ENCODE peak calls at places on chromosomes 2 and 18, in nine cellular contexts. E, R, D, I, Q, T, S, B and N are unnamed samples.

GRCh38 chr2:25757906-25758305 is 84.5 kb upstream of the DTNB start:
- DNase-seq in E (no peak), R (no peak), D (no peak), I (no peak), Q (no peak), T (no peak), S (no peak), B (no peak), N (no peak)

GRCh38 chr2:72159611-72160010 is 11.9 kb upstream of the CYP26B1 start:
- DNase-seq in E (no peak), R (no peak), D (no peak), I (no peak), Q (no peak), T (no peak), S (peak), B (no peak), N (no peak)

GRCh38 chr2:138087761-138088602 is 123.7 kb downstream of the HNMT start:
- DNase-seq in E (no peak), R (no peak), D (no peak), I (no peak), Q (no peak), T (no peak), S (no peak), B (no peak), N (no peak)

GRCh38 chr2:44170337-44170736 is 1.7 kb downstream of the PPM1B start:
- DNase-seq in E (no peak), R (no peak), D (no peak), I (no peak), Q (no peak), T (no peak), S (no peak), B (no peak), N (no peak)

GRCh38 chr2:35787302-35788031 is 568.1 kb upstream of the CRIM1 start:
- DNase-seq in E (no peak), R (no peak), D (no peak), I (peak), Q (no peak), T (no peak), S (no peak), B (no peak), N (no peak)

GRCh38 chr2:237058423-237058822 is 27.3 kb upstream of the COPS8 start:
- DNase-seq in E (no peak), R (no peak), D (no peak), I (no peak), Q (no peak), T (no peak), S (no peak), B (no peak), N (no peak)

GRCh38 chr2:207487650-207488315 is 42.0 kb upstream of the CREB1 start:
- DNase-seq in E (peak), R (no peak), D (peak), I (peak), Q (no peak), T (no peak), S (peak), B (no peak), N (no peak)

GRCh38 chr2:235989591-235989990 is 178.6 kb downstream of the GBX2 start:
- DNase-seq in E (no peak), R (no peak), D (no peak), I (no peak), Q (no peak), T (no peak), S (peak), B (no peak), N (no peak)

GRCh38 chr18:2894841-2895370 is 48.1 kb downstream of the EMILIN2 start:
- DNase-seq in E (no peak), R (no peak), D (no peak), I (no peak), Q (no peak), T (no peak), S (peak), B (peak), N (no peak)

GRCh38 chr2:20443276-20443920 is 3.5 kb upstream of the RHOB start:
- DNase-seq in E (no peak), R (peak), D (no peak), I (peak), Q (peak), T (no peak), S (peak), B (no peak), N (peak)

GRCh38 chr2:215271466-215271865 is 40.4 kb upstream of the ATIC start:
- DNase-seq in E (no peak), R (no peak), D (no peak), I (no peak), Q (no peak), T (no peak), S (no peak), B (no peak), N (no peak)

GRCh38 chr18:49886891-49887764 is 73.8 kb upstream of the ACAA2 start:
- DNase-seq in E (peak), R (no peak), D (no peak), I (no peak), Q (no peak), T (no peak), S (no peak), B (no peak), N (no peak)

GRCh38 chr18:28108254-28108653 is 68.7 kb downstream of the CDH2 start:
- DNase-seq in E (no peak), R (no peak), D (no peak), I (no peak), Q (no peak), T (no peak), S (no peak), B (no peak), N (no peak)

GRCh38 chr2:101999122-101999789 is 7.5 kb downstream of the IL1R2 start:
- DNase-seq in E (no peak), R (peak), D (no peak), I (peak), Q (peak), T (no peak), S (no peak), B (no peak), N (no peak)

GRCh38 chr2:42049411-42050349 is 1.9 kb downstream of the PKDCC start:
- DNase-seq in E (no peak), R (no peak), D (no peak), I (no peak), Q (no peak), T (no peak), S (no peak), B (no peak), N (no peak)

GRCh38 chr2:204234879-204235278 is 298.3 kb downstream of the ICOS start:
- DNase-seq in E (no peak), R (no peak), D (peak), I (peak), Q (no peak), T (no peak), S (no peak), B (no peak), N (no peak)

GRCh38 chr2:68253211-68254068 is 1.1 kb upstream of the PPP3R1 start:
- DNase-seq in E (no peak), R (peak), D (no peak), I (peak), Q (no peak), T (no peak), S (no peak), B (no peak), N (no peak)

GRCh38 chr2:12341919-12342318 is 374.8 kb upstream of the TRIB2 start:
- DNase-seq in E (no peak), R (peak), D (no peak), I (no peak), Q (no peak), T (no peak), S (no peak), B (no peak), N (no peak)

GRCh38 chr2:169066817-169067356 is 2.5 kb upstream of the DHRS9 start:
- DNase-seq in E (no peak), R (no peak), D (no peak), I (no peak), Q (no peak), T (no peak), S (no peak), B (no peak), N (no peak)

GRCh38 chr2:224894356-224894755 is 147.9 kb downstream of the DOCK10 start:
- DNase-seq in E (no peak), R (no peak), D (no peak), I (no peak), Q (no peak), T (no peak), S (no peak), B (no peak), N (no peak)

GRCh38 chr2:47221039-47221438 is 65.9 kb upstream of the STPG4 start:
- DNase-seq in E (no peak), R (no peak), D (peak), I (no peak), Q (no peak), T (no peak), S (no peak), B (no peak), N (no peak)

GRCh38 chr2:238818576-238818975 is 29.3 kb upstream of the TWIST2 start:
- DNase-seq in E (no peak), R (no peak), D (no peak), I (no peak), Q (no peak), T (no peak), S (no peak), B (no peak), N (no peak)

GRCh38 chr2:230903251-230904150 is 21.5 kb downstream of the GPR55 start:
- DNase-seq in E (no peak), R (peak), D (no peak), I (no peak), Q (peak), T (peak), S (peak), B (no peak), N (no peak)

GRCh38 chr2:173884403-173884802 is 80.8 kb downstream of the SP3 start:
- DNase-seq in E (peak), R (peak), D (peak), I (peak), Q (peak), T (peak), S (no peak), B (peak), N (no peak)

GRCh38 chr2:120693121-120693520 is 42.5 kb upstream of the GLI2 start:
- DNase-seq in E (no peak), R (no peak), D (no peak), I (no peak), Q (no peak), T (no peak), S (no peak), B (no peak), N (no peak)

GRCh38 chr2:62785216-62785615 is 79.7 kb downstream of the EHBP1 start:
- DNase-seq in E (no peak), R (no peak), D (no peak), I (no peak), Q (no peak), T (no peak), S (no peak), B (no peak), N (no peak)

GRCh38 chr2:168780671-168781071 is 21.8 kb upstream of the NOSTRIN start:
- DNase-seq in E (no peak), R (no peak), D (no peak), I (peak), Q (no peak), T (no peak), S (no peak), B (no peak), N (no peak)

GRCh38 chr2:236551843-236552542 is 17.6 kb upstream of the ACKR3 start:
- DNase-seq in E (no peak), R (no peak), D (no peak), I (no peak), Q (no peak), T (no peak), S (no peak), B (no peak), N (no peak)

GRCh38 chr2:105409717-105410116 is 10.9 kb upstream of the FHL2 start:
- DNase-seq in E (peak), R (peak), D (peak), I (peak), Q (peak), T (peak), S (peak), B (no peak), N (no peak)

GRCh38 chr2:107801498-107801897 is 25.2 kb upstream of the RGPD4 start:
- DNase-seq in E (no peak), R (no peak), D (no peak), I (no peak), Q (no peak), T (no peak), S (no peak), B (no peak), N (no peak)

GRCh38 chr2:218284106-218284811 is 8.0 kb downstream of the TMBIM1 start:
- DNase-seq in E (no peak), R (peak), D (peak), I (no peak), Q (peak), T (no peak), S (no peak), B (peak), N (no peak)

GRCh38 chr2:6845312-6845711 is 20.4 kb downstream of the CMPK2 start:
- DNase-seq in E (no peak), R (no peak), D (no peak), I (peak), Q (no peak), T (no peak), S (no peak), B (peak), N (no peak)

GRCh38 chr18:49514577-49514976 is 27.5 kb upstream of the C18orf32 start:
- DNase-seq in E (no peak), R (peak), D (no peak), I (no peak), Q (no peak), T (no peak), S (no peak), B (no peak), N (no peak)

GRCh38 chr18:43265465-43265864 is 11.8 kb downstream of the SYT4 start:
- DNase-seq in E (no peak), R (no peak), D (no peak), I (no peak), Q (no peak), T (no peak), S (no peak), B (no peak), N (no peak)

GRCh38 chr2:217970206-217970605 is 32.6 kb downstream of the TNS1 start:
- DNase-seq in E (no peak), R (no peak), D (no peak), I (no peak), Q (no peak), T (no peak), S (no peak), B (no peak), N (no peak)

GRCh38 chr2:237196866-237197618 is 111.4 kb downstream of the COPS8 start:
- DNase-seq in E (no peak), R (no peak), D (peak), I (peak), Q (no peak), T (no peak), S (peak), B (no peak), N (no peak)

GRCh38 chr2:158723921-158724802 is 71.0 kb upstream of the DAPL1 start:
- DNase-seq in E (peak), R (no peak), D (peak), I (peak), Q (peak), T (peak), S (peak), B (peak), N (peak)

GRCh38 chr2:177212895-177213856 is 582 bp downstream of the HNRNPA3 start:
- DNase-seq in E (peak), R (peak), D (peak), I (peak), Q (peak), T (peak), S (peak), B (peak), N (peak)
- TF ChIP-seq POLR2A in E (no peak), R (no peak), D (peak), I (no peak), Q (no peak), T (no peak), S (no peak), B (no peak), N (no peak)

GRCh38 chr2:27736890-27737204 is 34.7 kb upstream of the MRPL33 start:
- DNase-seq in E (no peak), R (no peak), D (no peak), I (no peak), Q (no peak), T (no peak), S (no peak), B (no peak), N (no peak)

GRCh38 chr2:27734305-27734704 is 37.2 kb upstream of the MRPL33 start:
- DNase-seq in E (no peak), R (no peak), D (no peak), I (no peak), Q (no peak), T (no peak), S (no peak), B (no peak), N (no peak)

GRCh38 chr2:27737676-27738348 is 33.7 kb upstream of the MRPL33 start:
- DNase-seq in E (no peak), R (no peak), D (no peak), I (peak), Q (peak), T (no peak), S (peak), B (no peak), N (no peak)

GRCh38 chr2:27736031-27736889 is 35.3 kb upstream of the MRPL33 start:
- DNase-seq in E (no peak), R (no peak), D (no peak), I (no peak), Q (no peak), T (no peak), S (peak), B (no peak), N (no peak)

DNA sequence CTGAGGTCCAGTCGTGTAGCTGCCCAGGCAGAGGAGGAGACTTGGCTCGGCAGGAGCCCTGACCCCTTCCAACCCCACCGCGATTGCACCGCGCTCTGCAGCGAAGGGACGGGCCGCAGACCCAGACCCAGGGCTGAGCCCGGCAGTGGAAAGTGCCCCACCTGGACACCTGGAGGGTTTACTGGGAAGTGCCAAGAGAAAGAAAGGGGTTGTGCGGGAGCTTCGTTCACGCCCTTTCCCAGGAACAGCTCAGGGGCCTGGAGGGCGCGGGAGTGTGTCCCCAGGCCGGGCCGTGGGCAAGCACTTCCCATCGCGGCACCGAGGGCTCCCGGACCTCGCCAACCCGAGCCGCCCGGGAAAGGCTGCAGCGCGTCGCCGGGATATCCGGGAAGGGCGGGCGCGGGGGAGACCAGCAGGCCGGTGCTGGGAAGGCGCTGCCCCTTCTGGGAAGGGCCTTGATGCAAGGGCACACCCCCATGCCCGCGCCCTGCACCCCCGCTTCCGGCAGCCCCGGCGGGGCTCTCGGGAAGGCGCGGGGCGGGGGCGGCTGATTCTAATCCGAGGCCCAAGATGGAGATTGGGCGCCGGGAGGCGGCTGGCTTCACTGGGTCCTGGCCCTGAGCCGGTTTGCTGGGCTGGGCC is 36.1 kb upstream of the MRPL33 start:
- DNase-seq in E (no peak), R (peak), D (peak), I (no peak), Q (peak), T (peak), S (peak), B (peak), N (peak)
- TF ChIP-seq POLR2A in E (no peak), R (peak), D (peak), I (no peak), Q (no peak), T (peak), S (no peak), B (no peak), N (peak)

GRCh38 chr2:150485871-150486538 is 1.5 kb downstream of the RND3 start:
- DNase-seq in E (peak), R (peak), D (no peak), I (peak), Q (peak), T (peak), S (peak), B (no peak), N (peak)
- TF ChIP-seq POLR2A in E (no peak), R (peak), D (no peak), I (peak), Q (no peak), T (no peak), S (no peak), B (no peak), N (no peak)

DNA sequence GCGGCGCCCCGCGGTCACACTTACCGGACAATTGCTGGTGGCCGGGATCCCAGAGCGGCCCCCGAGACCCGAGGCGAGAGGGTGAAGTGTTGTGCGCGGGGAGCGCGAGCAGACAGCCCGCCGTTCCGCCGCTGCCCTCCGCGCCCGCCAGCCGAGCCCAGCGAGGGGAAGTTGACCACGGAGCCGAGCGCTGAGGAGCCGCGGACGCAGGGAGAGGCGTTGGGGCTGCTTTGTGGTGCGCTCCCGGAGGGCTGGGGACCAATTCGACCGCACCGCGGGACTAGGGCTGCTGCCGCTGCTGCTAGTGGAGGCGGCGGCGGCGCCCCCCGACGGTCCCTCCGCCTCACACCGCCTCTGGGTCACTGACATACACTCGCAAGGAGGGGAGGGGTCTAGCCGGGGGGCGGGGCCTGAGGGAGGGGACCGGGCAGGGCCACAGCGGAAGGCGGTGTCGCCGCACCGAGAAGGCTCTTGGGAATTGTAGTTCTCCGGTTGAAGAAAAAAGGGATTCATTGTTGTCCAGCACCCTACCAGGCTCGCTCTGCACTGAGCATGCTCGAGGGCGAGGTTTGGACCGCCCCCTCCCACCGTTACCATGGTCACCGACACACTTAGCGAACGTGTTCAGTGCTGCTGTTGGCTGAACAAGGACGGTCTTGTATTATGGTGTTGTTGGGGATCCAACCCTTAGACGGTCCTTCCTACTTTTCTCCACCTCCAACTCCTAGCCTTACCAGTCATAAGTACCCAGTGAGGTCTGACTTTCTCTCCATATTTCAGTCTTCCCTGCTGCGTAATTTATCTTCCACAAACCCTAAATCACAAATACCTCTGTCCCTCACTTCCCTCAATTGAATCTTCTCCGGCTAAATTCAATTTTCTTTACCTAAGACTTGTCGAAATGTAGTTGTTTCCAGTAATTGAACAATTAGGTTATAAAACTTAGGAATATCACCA is at the start of gene PELI1:
- DNase-seq in E (peak), R (peak), D (peak), I (peak), Q (peak), T (peak), S (peak), B (peak), N (peak)
- TF ChIP-seq POLR2A in E (no peak), R (peak), D (peak), I (peak), Q (no peak), T (peak), S (no peak), B (peak), N (peak)